ENCODE peak calls at places on chromosomes 13 and 19, in four cellular contexts. Q, B, V and I are unnamed samples.

GRCh38 chr19:50702870-50703829 is 16.5 kb downstream of the SHANK1 start:
- DNase-seq in B (no peak), Q (no peak), V (no peak), I (no peak)

GRCh38 chr13:106357198-106357597 is 178.3 kb downstream of the EFNB2 start:
- DNase-seq in Q (no peak), B (peak), V (no peak), I (no peak)

GRCh38 chr13:34654203-34654602 is 287.9 kb upstream of the NBEA start:
- DNase-seq in Q (peak), V (no peak), B (no peak), I (no peak)

GRCh38 chr13:70088926-70089325 is 18.7 kb upstream of the ATXN8OS start:
- DNase-seq in Q (peak), B (no peak), V (no peak), I (peak)

GRCh38 chr19:8462601-8463000 is 17.8 kb downstream of the HNRNPM start:
- DNase-seq in B (no peak), Q (no peak), V (no peak), I (no peak)

GRCh38 chr19:14554382-14554812 is 17.5 kb downstream of the NDUFB7 start:
- DNase-seq in B (no peak), Q (peak), V (peak), I (peak)

GRCh38 chr19:57620673-57621348 is 6.8 kb downstream of the ZNF134 start:
- DNase-seq in Q (peak), B (no peak), V (no peak), I (no peak)

GRCh38 chr13:30787747-30788535 is 52.6 kb downstream of the ALOX5AP start:
- DNase-seq in Q (no peak), V (no peak), B (no peak), I (no peak)

GRCh38 chr13:101757446-101758039 is 305.1 kb downstream of the ITGBL1 start:
- DNase-seq in V (no peak), B (no peak), Q (peak), I (peak)

GRCh38 chr19:3622224-3622623 is 4.4 kb downstream of the CACTIN start:
- DNase-seq in V (no peak), B (no peak), Q (no peak), I (no peak)

GRCh38 chr13:20294497-20294896 is 62.4 kb upstream of the GJB6 start:
- DNase-seq in V (peak), B (no peak), Q (peak), I (no peak)

GRCh38 chr19:12969292-12969988 is at the start of gene DAND5:
- DNase-seq in B (no peak), V (no peak), Q (no peak), I (no peak)

GRCh38 chr19:29524201-29524911 is 1.4 kb upstream of the VSTM2B start:
- DNase-seq in Q (peak), B (peak), V (peak), I (no peak)

GRCh38 chr19:7840629-7841028 is 10.6 kb downstream of the EVI5L start:
- DNase-seq in B (no peak), Q (no peak), V (no peak), I (no peak)

GRCh38 chr13:37277435-37278144 is 172.1 kb upstream of the CSNK1A1L start:
- DNase-seq in B (no peak), V (no peak), Q (peak), I (no peak)

GRCh38 chr19:29040951-29041350 is 172.0 kb downstream of the UQCRFS1 start:
- DNase-seq in B (peak), V (peak), Q (no peak), I (no peak)

GRCh38 chr19:37695144-37695899 is 24.2 kb downstream of the ZNF607 start:
- DNase-seq in B (no peak), Q (no peak), V (peak), I (no peak)

GRCh38 chr19:43229315-43229714 is 23.9 kb upstream of the PSG4 start:
- DNase-seq in B (no peak), V (no peak), Q (peak), I (no peak)

GRCh38 chr13:46595918-46596315 is 42.9 kb downstream of the LRCH1 start:
- DNase-seq in Q (no peak), V (no peak), B (no peak), I (peak)

GRCh38 chr13:91406619-91407018 is 8.2 kb downstream of the GPC5 start:
- DNase-seq in B (peak), V (peak), Q (peak), I (peak)

GRCh38 chr13:113651511-113652403 is 6.2 kb downstream of the ATP4B start:
- DNase-seq in Q (no peak), B (no peak), V (no peak), I (no peak)

GRCh38 chr19:3658823-3659745 is 32.5 kb upstream of the CACTIN start:
- DNase-seq in V (no peak), Q (no peak), B (no peak), I (no peak)

GRCh38 chr19:33301011-33301899 is 1.1 kb downstream of the CEBPA start:
- DNase-seq in V (no peak), B (no peak), Q (no peak), I (peak)

GRCh38 chr13:38866649-38867048 is 124.0 kb downstream of the STOML3 start:
- DNase-seq in V (no peak), Q (no peak), B (no peak), I (peak)

GRCh38 chr13:34672631-34673030 is 269.4 kb upstream of the NBEA start:
- DNase-seq in V (no peak), Q (peak), B (no peak), I (no peak)

GRCh38 chr19:32718286-32718685 is 1.3 kb upstream of the TDRD12 start:
- DNase-seq in V (no peak), B (no peak), Q (no peak), I (no peak)

DNA sequence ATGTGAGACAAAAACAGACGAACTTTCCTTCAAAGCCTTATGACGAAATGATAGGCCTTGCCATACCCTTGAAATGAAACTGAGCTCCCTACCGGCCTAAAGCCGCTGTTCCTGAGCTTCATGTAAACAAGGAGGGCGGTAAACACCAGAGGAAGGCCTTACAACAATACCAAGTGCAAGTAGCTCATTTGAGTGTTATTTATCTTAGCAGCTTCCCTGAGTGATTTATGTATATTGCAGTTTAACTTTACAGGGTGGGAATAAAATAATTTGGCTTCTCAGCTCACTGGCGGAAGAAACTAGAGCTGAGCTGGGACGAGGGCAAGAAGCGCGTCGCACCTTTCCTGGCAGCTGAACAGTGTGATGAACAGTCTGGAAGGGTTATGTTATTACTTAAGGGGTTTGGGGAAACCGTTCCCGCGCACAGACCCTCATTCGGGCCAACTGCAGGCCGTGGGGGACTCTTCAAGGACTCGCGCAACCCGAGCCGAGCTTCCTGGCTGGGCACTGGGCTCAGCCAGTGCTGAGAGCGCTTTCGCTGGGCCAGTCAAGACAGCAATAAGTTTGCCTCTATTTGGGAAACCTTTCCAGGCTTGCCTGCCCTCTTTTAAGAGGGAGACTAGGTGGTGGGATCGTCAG is 111.3 kb downstream of the KCNRG start:
- DNase-seq in Q (peak), B (peak), V (peak), I (no peak)
- H2AK5ac ChIP-seq in Q (no peak), B (no peak), V (no peak), I (no peak)

DNA sequence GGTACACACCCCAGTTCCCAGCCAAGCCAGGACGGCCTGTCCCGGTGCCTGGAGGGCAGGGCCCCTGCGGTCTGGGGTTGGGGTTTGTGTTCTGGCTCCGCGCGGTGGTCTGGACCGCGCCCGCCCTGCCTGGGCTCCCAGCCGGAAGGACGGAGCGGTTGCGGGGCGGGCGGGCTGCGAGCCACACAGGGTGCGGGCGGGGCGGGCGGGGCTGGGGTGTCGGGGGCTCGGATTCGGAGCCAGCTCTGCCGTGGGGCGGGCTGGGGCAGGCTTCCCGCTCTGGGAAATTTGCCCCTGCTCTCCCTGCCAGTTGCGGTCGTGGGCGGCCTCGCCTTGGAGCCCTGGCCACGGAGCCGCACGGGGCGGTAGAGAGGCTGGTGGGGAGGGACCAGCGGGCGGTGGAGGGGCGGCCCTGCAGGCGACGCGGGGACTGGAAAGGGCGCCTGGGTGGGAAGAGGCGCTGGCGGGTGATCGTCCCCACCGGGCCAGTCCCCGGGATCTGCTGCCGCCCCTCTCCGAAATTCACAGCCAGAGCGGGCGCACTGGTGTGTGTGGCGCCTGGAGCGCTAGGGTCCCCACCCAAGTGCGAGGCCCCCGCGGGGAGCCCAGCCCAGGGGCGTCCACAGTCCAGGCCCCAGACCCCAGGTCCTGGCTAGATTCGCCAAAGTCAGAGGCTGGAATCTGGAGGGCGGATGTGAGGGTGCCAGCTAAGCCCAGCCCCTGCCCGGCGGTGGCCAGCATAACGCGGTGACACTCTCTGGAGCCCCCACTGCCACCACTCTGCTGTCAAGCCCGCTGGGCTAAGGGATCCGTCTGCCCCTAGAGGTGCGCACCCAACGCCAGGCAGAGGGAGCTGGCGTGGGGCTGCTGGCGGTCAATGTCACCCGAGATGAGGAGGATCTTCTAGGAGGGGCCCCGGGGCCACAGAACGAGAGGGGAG is 11.0 kb upstream of the ZNF492 start:
- DNase-seq in B (no peak), V (no peak), Q (no peak), I (no peak)
- H3K9ac ChIP-seq in B (no peak), V (no peak), Q (no peak), I (no peak)

GRCh38 chr19:1126984-1127760 is 23.4 kb downstream of the GPX4 start:
- DNase-seq in Q (no peak), B (no peak), V (no peak), I (no peak)
- H2AK5ac ChIP-seq in Q (no peak), B (peak), V (no peak), I (no peak)

GRCh38 chr13:99357920-99358319 is 50.7 kb upstream of the GPR183 start:
- DNase-seq in Q (peak), B (no peak), V (no peak), I (no peak)

GRCh38 chr13:99357149-99357596 is 50.0 kb upstream of the GPR183 start:
- DNase-seq in Q (no peak), B (no peak), V (no peak), I (peak)

GRCh38 chr13:99354371-99354951 is 47.3 kb upstream of the GPR183 start:
- DNase-seq in Q (no peak), V (no peak), B (no peak), I (peak)

GRCh38 chr13:99355267-99356215 is 48.3 kb upstream of the GPR183 start:
- DNase-seq in V (no peak), Q (no peak), B (no peak), I (peak)

GRCh38 chr13:99356216-99357089 is 49.3 kb upstream of the GPR183 start:
- DNase-seq in B (no peak), Q (no peak), V (no peak), I (peak)
- H3K9ac ChIP-seq in B (no peak), Q (no peak), V (no peak), I (no peak)

DNA sequence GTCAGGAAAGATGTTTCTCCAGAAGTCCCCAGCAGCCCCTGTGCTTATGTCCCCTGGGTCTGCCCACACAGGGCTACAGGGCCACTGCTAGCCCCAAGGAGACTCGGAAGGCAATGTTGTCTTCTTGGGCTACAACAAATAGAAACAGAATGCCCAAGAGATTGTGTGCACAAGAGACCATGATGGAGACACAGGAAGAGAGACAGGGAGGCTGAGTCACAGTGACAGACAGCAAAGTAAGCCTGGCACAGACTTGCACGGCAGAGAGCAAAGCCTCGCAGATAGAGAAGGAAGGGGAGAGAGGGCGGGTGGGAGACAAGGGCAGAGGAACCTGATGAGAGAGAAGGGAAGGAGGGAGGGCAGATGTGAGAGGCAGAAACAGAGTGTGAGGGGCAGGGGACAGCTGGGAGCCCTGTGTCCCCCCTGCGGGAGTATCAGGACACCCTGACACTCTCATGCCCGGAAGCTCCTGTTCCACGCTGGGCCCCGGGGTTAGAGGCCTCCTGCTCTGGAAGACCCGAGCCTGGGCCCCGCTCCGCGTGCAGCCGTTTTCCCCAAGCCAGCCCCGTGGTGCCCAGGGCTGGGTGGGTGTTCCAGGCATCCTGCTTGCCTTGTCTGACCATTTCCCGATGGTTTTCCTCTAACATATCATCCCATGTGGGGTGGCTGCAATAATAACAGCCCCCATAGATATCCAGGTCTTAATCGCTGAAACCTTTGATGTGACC is 2.7 kb upstream of the PLA2G4C start:
- DNase-seq in V (no peak), B (no peak), Q (no peak), I (no peak)
- H2AK5ac ChIP-seq in V (no peak), B (no peak), Q (no peak), I (no peak)

GRCh38 chr19:45814851-45815481 is at the start of gene RSPH6A:
- DNase-seq in V (peak), Q (peak), B (no peak), I (no peak)
- H3K9ac ChIP-seq in V (peak), Q (peak), B (peak), I (peak)

GRCh38 chr13:96532804-96533203 is 442.9 kb downstream of the HS6ST3 start:
- DNase-seq in B (no peak), Q (no peak), V (no peak), I (no peak)
- H2AK5ac ChIP-seq in B (no peak), Q (no peak), V (no peak), I (no peak)

DNA sequence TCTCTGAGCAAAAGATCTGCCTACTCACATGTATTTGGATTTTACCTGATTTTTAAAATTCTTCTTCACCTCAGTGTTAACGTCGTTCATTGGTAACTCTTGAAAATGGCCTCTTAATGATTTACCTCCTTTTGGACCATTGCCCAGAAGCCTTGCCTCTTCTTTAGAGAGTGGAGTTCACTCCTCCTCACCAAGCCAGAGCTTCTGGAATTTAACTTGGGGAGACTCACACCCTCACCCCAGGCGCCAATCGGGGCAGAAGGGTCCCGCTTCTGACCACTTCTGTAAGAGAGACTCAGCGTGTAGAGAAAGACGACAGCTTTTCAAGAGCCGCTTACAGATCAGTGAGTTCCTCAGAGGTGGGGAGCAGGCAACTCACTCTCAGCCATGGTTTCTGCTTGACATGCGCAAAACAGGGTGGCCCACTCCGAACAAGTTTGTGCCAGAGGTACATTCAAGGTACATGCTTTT is 2.7 kb downstream of the PNMA8C start:
- DNase-seq in V (no peak), Q (no peak), B (no peak), I (no peak)
- H3K9ac ChIP-seq in V (no peak), Q (peak), B (peak), I (peak)

GRCh38 chr19:795691-796581 is 1.3 kb upstream of the PTBP1 start:
- DNase-seq in B (no peak), V (peak), Q (no peak), I (no peak)
- H2AK5ac ChIP-seq in B (peak), V (no peak), Q (no peak), I (peak)

GRCh38 chr19:39131255-39131755 is 5.7 kb downstream of the PAK4 start:
- DNase-seq in B (no peak), V (no peak), Q (no peak), I (no peak)
- H3K9ac ChIP-seq in B (peak), V (no peak), Q (no peak), I (no peak)